ENCODE peak calls at places on chromosomes 1 and 21, in six cellular contexts. Y, N, J, H, M and E are unnamed samples.

GRCh38 chr21:31413698-31414097 is 69.6 kb upstream of the TIAM1 start:
- DNase-seq in Y (no peak), N (no peak), J (no peak), H (no peak), M (no peak), E (no peak)

GRCh38 chr1:51284487-51284954 is 45.8 kb downstream of the TTC39A start:
- DNase-seq in Y (no peak), N (peak), J (peak), H (no peak), M (peak), E (no peak)

GRCh38 chr1:31797216-31797615 is 18.6 kb downstream of the SPOCD1 start:
- DNase-seq in Y (no peak), N (no peak), J (no peak), H (no peak), M (no peak), E (no peak)

GRCh38 chr1:17776426-17776825 is 21.3 kb downstream of the ACTL8 start:
- DNase-seq in Y (no peak), N (no peak), J (no peak), H (no peak), M (no peak), E (no peak)

GRCh38 chr1:89918794-89919155 is 76.1 kb upstream of the ZNF326 start:
- DNase-seq in Y (no peak), N (no peak), J (no peak), H (no peak), M (no peak), E (peak)

GRCh38 chr1:204288061-204288588 is 71.6 kb downstream of the PLEKHA6 start:
- DNase-seq in Y (peak), N (no peak), J (peak), H (no peak), M (peak), E (peak)

GRCh38 chr21:45983981-45984551 is 2.5 kb downstream of the COL6A1 start:
- DNase-seq in Y (peak), N (no peak), J (no peak), H (no peak), M (no peak), E (no peak)

GRCh38 chr1:39816431-39817090 is 27.9 kb upstream of the BMP8B start:
- DNase-seq in Y (peak), N (peak), J (peak), H (peak), M (peak), E (peak)

GRCh38 chr1:77378723-77379533 is 97.1 kb downstream of the AK5 start:
- DNase-seq in Y (no peak), N (peak), J (no peak), H (no peak), M (no peak), E (no peak)

GRCh38 chr1:226966683-226967082 is 26.6 kb downstream of the COQ8A start:
- DNase-seq in Y (no peak), N (no peak), J (no peak), H (no peak), M (no peak), E (no peak)

GRCh38 chr1:2786329-2787162 is 14.9 kb downstream of the TTC34 start:
- DNase-seq in Y (peak), N (no peak), J (peak), H (peak), M (no peak), E (no peak)

GRCh38 chr1:156499703-156500577 is 635 bp downstream of the MEF2D start:
- DNase-seq in Y (peak), N (peak), J (peak), H (peak), M (no peak), E (peak)

GRCh38 chr1:223709598-223709997 is 2.7 kb upstream of the CAPN2 start:
- DNase-seq in Y (no peak), N (peak), J (no peak), H (no peak), M (no peak), E (no peak)

GRCh38 chr1:223710179-223711133 is 1.9 kb upstream of the CAPN2 start:
- DNase-seq in Y (no peak), N (no peak), J (no peak), H (no peak), M (no peak), E (no peak)

GRCh38 chr1:223712184-223712855 is at the start of gene CAPN2:
- DNase-seq in Y (peak), N (peak), J (peak), H (peak), M (peak), E (peak)

GRCh38 chr1:223711838-223712183 is 528 bp upstream of the CAPN2 start:
- DNase-seq in Y (no peak), N (no peak), J (no peak), H (no peak), M (no peak), E (no peak)

DNA sequence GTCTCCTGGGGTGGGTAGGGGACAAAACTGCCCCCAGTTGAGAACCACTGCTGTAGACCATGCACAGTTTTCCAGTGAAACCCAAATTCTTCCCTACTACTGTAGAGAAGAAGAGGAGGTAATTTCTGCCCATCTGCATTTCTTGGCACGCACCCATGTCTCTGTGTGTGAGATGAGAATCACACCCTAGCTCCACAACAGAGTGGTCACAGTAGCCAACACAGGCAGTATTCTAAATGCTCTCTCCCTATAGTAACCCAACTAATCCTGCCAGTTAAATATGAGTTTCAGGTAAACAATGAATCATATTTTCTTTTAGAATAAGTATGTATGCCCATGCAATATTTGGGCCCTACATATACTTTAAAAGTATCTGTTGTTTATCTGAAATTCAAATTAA is 1.2 kb upstream of the CAPN2 start:
- DNase-seq in Y (no peak), N (peak), J (no peak), H (no peak), M (no peak), E (peak)
- H3K4me3 ChIP-seq in Y (no peak), N (no peak), J (no peak), H (no peak), M (no peak), E (no peak)

GRCh38 chr1:181674617-181675016 is 191.3 kb downstream of the CACNA1E start:
- DNase-seq in Y (no peak), N (no peak), J (no peak), H (no peak), M (no peak), E (no peak)
- TF ChIP-seq CTCF in Y (no peak), N (no peak), J (no peak), H (no peak), M (no peak), E (peak)

GRCh38 chr1:42381424-42381673 is 757 bp downstream of the RIMKLA start:
- DNase-seq in Y (no peak), N (no peak), J (no peak), H (no peak), M (no peak), E (no peak)
- H3K4me3 ChIP-seq in Y (peak), N (no peak), J (no peak), H (no peak), M (peak), E (no peak)

GRCh38 chr1:154751690-154752089 is 118.4 kb downstream of the KCNN3 start:
- DNase-seq in Y (no peak), N (no peak), J (no peak), H (peak), M (no peak), E (no peak)

GRCh38 chr1:154749078-154749760 is 120.9 kb downstream of the KCNN3 start:
- DNase-seq in Y (no peak), N (peak), J (no peak), H (peak), M (no peak), E (peak)

GRCh38 chr1:154753426-154753825 is 116.7 kb downstream of the KCNN3 start:
- DNase-seq in Y (no peak), N (no peak), J (no peak), H (no peak), M (no peak), E (no peak)

GRCh38 chr1:154750681-154751665 is 119.1 kb downstream of the KCNN3 start:
- DNase-seq in Y (no peak), N (no peak), J (no peak), H (no peak), M (no peak), E (no peak)

DNA sequence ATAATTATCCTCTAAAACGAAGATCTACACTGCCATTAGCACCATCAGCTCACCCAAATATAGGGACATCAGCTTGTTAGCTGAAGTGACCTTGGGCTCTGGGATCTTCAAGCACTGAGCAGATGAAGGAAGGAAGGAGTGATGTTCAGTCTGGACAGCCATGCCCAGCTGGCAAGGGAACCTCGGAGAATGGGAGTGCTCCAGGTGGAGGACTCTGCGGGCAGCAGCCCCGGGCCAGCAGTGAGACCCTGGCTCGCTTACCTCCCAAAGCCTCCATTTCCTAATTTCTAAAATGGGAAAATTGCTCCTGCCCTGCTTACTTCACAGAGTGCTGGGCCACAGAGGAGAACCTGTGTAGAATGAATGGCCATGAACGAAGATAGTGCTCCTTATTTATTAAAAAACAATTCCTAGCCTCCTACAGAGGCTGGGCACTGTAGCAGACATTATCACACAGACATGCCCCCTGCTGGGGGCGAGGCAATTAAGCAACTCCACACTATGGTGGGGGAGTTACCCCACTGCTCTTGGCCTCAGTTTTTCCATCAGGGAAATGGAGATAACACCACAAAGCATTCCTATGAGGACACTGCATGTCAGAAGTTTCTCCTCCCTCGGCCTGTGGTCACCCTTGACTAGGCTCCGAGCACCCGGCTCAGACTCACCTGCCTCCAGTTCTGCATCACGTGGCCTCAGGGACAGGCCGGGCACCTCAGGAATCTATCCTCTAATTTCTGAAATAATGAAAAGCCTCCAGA is 117.6 kb downstream of the KCNN3 start:
- DNase-seq in Y (no peak), N (no peak), J (no peak), H (peak), M (no peak), E (no peak)
- TF ChIP-seq CTCF in Y (no peak), N (peak), J (no peak), H (no peak), M (no peak), E (no peak)

GRCh38 chr1:239125027-239125426 is 261.3 kb upstream of the CHRM3 start:
- DNase-seq in Y (no peak), N (no peak), J (no peak), H (no peak), M (peak), E (no peak)

GRCh38 chr1:239126881-239127280 is 259.5 kb upstream of the CHRM3 start:
- DNase-seq in Y (no peak), N (no peak), J (no peak), H (no peak), M (no peak), E (peak)

GRCh38 chr1:239123243-239123642 is 263.1 kb upstream of the CHRM3 start:
- DNase-seq in Y (no peak), N (no peak), J (no peak), H (peak), M (no peak), E (no peak)

GRCh38 chr1:239125888-239126287 is 260.5 kb upstream of the CHRM3 start:
- DNase-seq in Y (no peak), N (no peak), J (no peak), H (no peak), M (no peak), E (no peak)
- H3K4me3 ChIP-seq in Y (no peak), N (no peak), J (no peak), H (no peak), M (no peak), E (no peak)

GRCh38 chr21:37532868-37533780 is 166.6 kb downstream of the DYRK1A start:
- DNase-seq in Y (no peak), N (peak), J (peak), H (peak), M (no peak), E (peak)
- TF ChIP-seq CTCF in Y (no peak), N (no peak), J (no peak), H (no peak), M (no peak), E (peak)

DNA sequence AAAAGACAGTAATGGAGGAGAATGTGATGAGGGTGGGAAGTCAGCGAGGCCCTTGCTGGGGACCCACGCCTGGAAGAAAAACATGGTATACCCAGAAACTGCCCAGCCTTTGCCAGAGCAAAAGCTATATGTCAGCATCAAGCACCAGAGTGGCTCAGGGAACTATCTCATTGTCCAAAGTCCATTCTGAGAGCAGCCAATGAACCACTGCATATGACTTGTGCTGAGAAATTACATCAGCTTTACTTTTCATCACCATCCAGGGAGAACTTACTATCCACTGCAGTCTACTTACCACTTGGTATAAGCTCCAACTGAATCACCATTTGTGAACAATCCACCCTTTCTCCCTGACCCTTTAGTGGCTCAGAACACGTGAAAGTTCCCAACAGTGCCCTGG is 148.1 kb downstream of the TTLL7 start:
- DNase-seq in Y (no peak), N (no peak), J (no peak), H (no peak), M (no peak), E (no peak)
- H3K4me3 ChIP-seq in Y (no peak), N (no peak), J (no peak), H (no peak), M (no peak), E (no peak)

DNA sequence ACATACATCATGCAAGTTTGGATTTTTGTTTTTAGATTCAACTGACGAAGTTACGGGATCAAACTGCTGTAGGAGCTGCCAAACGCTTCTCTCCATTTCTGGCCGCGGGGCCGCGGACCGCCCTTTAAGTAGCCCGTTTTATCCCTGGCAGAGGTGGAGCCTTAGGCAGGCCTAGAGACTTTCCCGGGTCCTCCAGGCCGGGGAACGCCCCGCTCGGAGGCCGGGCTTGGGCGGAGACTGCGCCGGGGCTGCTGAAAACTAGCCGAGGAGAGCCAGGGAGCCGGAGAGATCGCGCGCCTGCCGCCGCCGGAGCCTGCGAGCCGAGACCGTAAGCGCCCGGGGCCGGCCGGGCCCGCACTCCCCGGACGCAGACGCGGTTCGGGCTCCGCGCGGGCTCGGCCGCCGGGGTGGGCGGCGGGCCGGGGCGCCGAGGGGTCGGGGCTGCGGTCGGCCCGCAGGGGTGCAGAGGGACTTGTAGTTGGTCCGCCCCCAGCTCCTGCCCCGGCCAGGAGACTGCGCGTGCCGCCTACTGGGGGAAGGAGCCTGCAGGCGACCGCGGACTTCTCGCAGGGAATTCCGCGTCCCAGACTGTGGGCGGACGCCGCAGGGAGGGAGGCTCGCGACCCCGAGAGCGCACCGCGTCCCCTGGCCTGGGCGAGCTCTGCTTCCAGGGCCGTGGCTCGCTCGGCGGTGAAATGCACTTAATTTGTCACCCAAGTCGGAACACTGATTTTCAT is at the start of gene EPHX1:
- DNase-seq in Y (peak), N (peak), J (peak), H (peak), M (peak), E (peak)
- TF ChIP-seq CTCF in Y (peak), N (peak), J (no peak), H (peak), M (peak), E (no peak)